ENCODE peak calls at places on chromosomes 7 and 10, in six cellular contexts. One of them, this sample, is unnamed.

GRCh38 chr10:38143587-38143986 is 49.5 kb downstream of the ZNF37A start:
- DNase-seq in lung: no peak
- DNase-seq in cardiac muscle cell: no peak
- DNase-seq in uterus: no peak
- DNase-seq in psoas muscle: no peak
- DNase-seq in GM06990: no peak
- DNase-seq in this sample: no peak

GRCh38 chr10:53331460-53331859 is 558.9 kb upstream of the MBL2 start:
- DNase-seq in lung: no peak
- DNase-seq in cardiac muscle cell: no peak
- DNase-seq in uterus: no peak
- DNase-seq in psoas muscle: no peak
- DNase-seq in GM06990: no peak
- DNase-seq in this sample: no peak

GRCh38 chr7:134804351-134804750 is 24.9 kb downstream of the CALD1 start:
- DNase-seq in lung: no peak
- DNase-seq in cardiac muscle cell: peak
- DNase-seq in uterus: no peak
- DNase-seq in psoas muscle: no peak
- DNase-seq in GM06990: no peak
- DNase-seq in this sample: no peak

GRCh38 chr7:129553861-129554530 is 51.7 kb downstream of the SMKR1 start:
- DNase-seq in lung: no peak
- DNase-seq in cardiac muscle cell: no peak
- DNase-seq in uterus: no peak
- DNase-seq in psoas muscle: no peak
- DNase-seq in GM06990: no peak
- DNase-seq in this sample: no peak

GRCh38 chr10:126783806-126784205 is 113.3 kb upstream of the C10orf90 start:
- DNase-seq in lung: no peak
- DNase-seq in cardiac muscle cell: no peak
- DNase-seq in uterus: no peak
- DNase-seq in psoas muscle: no peak
- DNase-seq in GM06990: no peak
- DNase-seq in this sample: no peak

GRCh38 chr7:34438436-34438835 is 219.6 kb upstream of the NPSR1 start:
- DNase-seq in lung: no peak
- DNase-seq in cardiac muscle cell: no peak
- DNase-seq in uterus: no peak
- DNase-seq in psoas muscle: no peak
- DNase-seq in GM06990: no peak
- DNase-seq in this sample: no peak

GRCh38 chr7:91543646-91544045 is 279.4 kb downstream of the FZD1 start:
- DNase-seq in lung: no peak
- DNase-seq in cardiac muscle cell: no peak
- DNase-seq in uterus: no peak
- DNase-seq in psoas muscle: no peak
- DNase-seq in GM06990: no peak
- DNase-seq in this sample: no peak

GRCh38 chr7:140937702-140938283 is 13.1 kb upstream of the BRAF start:
- DNase-seq in lung: no peak
- DNase-seq in cardiac muscle cell: no peak
- DNase-seq in uterus: no peak
- DNase-seq in psoas muscle: no peak
- DNase-seq in GM06990: no peak
- DNase-seq in this sample: no peak

GRCh38 chr7:28908775-28909174 is 49.4 kb downstream of the TRIL start:
- DNase-seq in lung: no peak
- DNase-seq in cardiac muscle cell: no peak
- DNase-seq in uterus: no peak
- DNase-seq in psoas muscle: no peak
- DNase-seq in GM06990: no peak
- DNase-seq in this sample: no peak

GRCh38 chr10:35042783-35043182 is 47.4 kb downstream of the CUL2 start:
- DNase-seq in lung: no peak
- DNase-seq in cardiac muscle cell: no peak
- DNase-seq in uterus: no peak
- DNase-seq in psoas muscle: no peak
- DNase-seq in GM06990: no peak
- DNase-seq in this sample: no peak

GRCh38 chr10:52019656-52020055 is 294.4 kb upstream of the DKK1 start:
- DNase-seq in lung: no peak
- DNase-seq in cardiac muscle cell: no peak
- DNase-seq in uterus: no peak
- DNase-seq in psoas muscle: no peak
- DNase-seq in GM06990: no peak
- DNase-seq in this sample: no peak

GRCh38 chr10:53624722-53625121 is 852.1 kb upstream of the MBL2 start:
- DNase-seq in lung: no peak
- DNase-seq in cardiac muscle cell: no peak
- DNase-seq in uterus: no peak
- DNase-seq in psoas muscle: no peak
- DNase-seq in GM06990: no peak
- DNase-seq in this sample: no peak

GRCh38 chr10:114388275-114388674 is 16.0 kb downstream of the AFAP1L2 start:
- DNase-seq in lung: no peak
- DNase-seq in cardiac muscle cell: no peak
- DNase-seq in uterus: no peak
- DNase-seq in psoas muscle: no peak
- DNase-seq in GM06990: peak
- DNase-seq in this sample: no peak

GRCh38 chr7:75993689-75994387 is 557 bp downstream of the TMEM120A start:
- DNase-seq in lung: peak
- DNase-seq in cardiac muscle cell: peak
- DNase-seq in uterus: peak
- DNase-seq in psoas muscle: peak
- DNase-seq in GM06990: no peak
- DNase-seq in this sample: peak

GRCh38 chr10:12711344-12711708 is 290.2 kb downstream of the CCDC3 start:
- DNase-seq in lung: no peak
- DNase-seq in cardiac muscle cell: no peak
- DNase-seq in uterus: no peak
- DNase-seq in psoas muscle: no peak
- DNase-seq in GM06990: no peak
- DNase-seq in this sample: no peak

GRCh38 chr7:41579961-41580935 is 122.6 kb downstream of the INHBA start:
- DNase-seq in lung: no peak
- DNase-seq in cardiac muscle cell: peak
- DNase-seq in uterus: no peak
- DNase-seq in psoas muscle: no peak
- DNase-seq in GM06990: no peak
- DNase-seq in this sample: no peak

GRCh38 chr7:30679664-30680063 is 2.6 kb downstream of the CRHR2 start:
- DNase-seq in lung: no peak
- DNase-seq in cardiac muscle cell: no peak
- DNase-seq in uterus: no peak
- DNase-seq in psoas muscle: no peak
- DNase-seq in GM06990: no peak
- DNase-seq in this sample: no peak

GRCh38 chr7:47418910-47419309 is 163.0 kb downstream of the TNS3 start:
- DNase-seq in lung: no peak
- DNase-seq in cardiac muscle cell: no peak
- DNase-seq in uterus: no peak
- DNase-seq in psoas muscle: no peak
- DNase-seq in GM06990: no peak
- DNase-seq in this sample: no peak

GRCh38 chr10:123367181-123367580 is 213.0 kb downstream of the BUB3 start:
- DNase-seq in lung: no peak
- DNase-seq in cardiac muscle cell: no peak
- DNase-seq in uterus: no peak
- DNase-seq in psoas muscle: no peak
- DNase-seq in GM06990: no peak
- DNase-seq in this sample: no peak

GRCh38 chr7:92306153-92306552 is 60.4 kb downstream of the ANKIB1 start:
- DNase-seq in lung: no peak
- DNase-seq in cardiac muscle cell: no peak
- DNase-seq in uterus: no peak
- DNase-seq in psoas muscle: no peak
- DNase-seq in GM06990: no peak
- DNase-seq in this sample: no peak

GRCh38 chr10:116216676-116217075 is 56.3 kb downstream of the GFRA1 start:
- DNase-seq in lung: no peak
- DNase-seq in cardiac muscle cell: no peak
- DNase-seq in uterus: no peak
- DNase-seq in psoas muscle: no peak
- DNase-seq in GM06990: no peak
- DNase-seq in this sample: no peak

GRCh38 chr7:100887955-100888481 is 1.5 kb downstream of the UFSP1 start:
- DNase-seq in lung: no peak
- DNase-seq in cardiac muscle cell: no peak
- DNase-seq in uterus: no peak
- DNase-seq in psoas muscle: no peak
- DNase-seq in GM06990: no peak
- DNase-seq in this sample: no peak

GRCh38 chr10:109784236-109784635 is 139.1 kb downstream of the XPNPEP1 start:
- DNase-seq in lung: no peak
- DNase-seq in cardiac muscle cell: peak
- DNase-seq in uterus: no peak
- DNase-seq in psoas muscle: no peak
- DNase-seq in GM06990: no peak
- DNase-seq in this sample: no peak

GRCh38 chr7:6142871-6143380 is 111.8 kb downstream of the ANKRD61 start:
- DNase-seq in lung: no peak
- DNase-seq in cardiac muscle cell: no peak
- DNase-seq in uterus: no peak
- DNase-seq in psoas muscle: no peak
- DNase-seq in GM06990: no peak
- DNase-seq in this sample: no peak

GRCh38 chr10:52747680-52748079 is 24.9 kb downstream of the MBL2 start:
- DNase-seq in lung: no peak
- DNase-seq in cardiac muscle cell: no peak
- DNase-seq in uterus: no peak
- DNase-seq in psoas muscle: no peak
- DNase-seq in GM06990: no peak
- DNase-seq in this sample: no peak

GRCh38 chr7:111392294-111392693 is 170.0 kb downstream of the IMMP2L start:
- DNase-seq in lung: no peak
- DNase-seq in cardiac muscle cell: peak
- DNase-seq in uterus: no peak
- DNase-seq in psoas muscle: no peak
- DNase-seq in GM06990: no peak
- DNase-seq in this sample: no peak

GRCh38 chr7:99707096-99707495 is 27.3 kb upstream of the CYP3A5 start:
- DNase-seq in lung: no peak
- DNase-seq in cardiac muscle cell: peak
- DNase-seq in uterus: no peak
- DNase-seq in psoas muscle: no peak
- DNase-seq in GM06990: no peak
- DNase-seq in this sample: no peak

GRCh38 chr7:18693401-18693800 is 197.9 kb downstream of the HDAC9 start:
- DNase-seq in lung: no peak
- DNase-seq in cardiac muscle cell: peak
- DNase-seq in uterus: peak
- DNase-seq in psoas muscle: no peak
- DNase-seq in GM06990: no peak
- DNase-seq in this sample: no peak
- TF ChIP-seq CTCF in lung: no peak
- TF ChIP-seq CTCF in cardiac muscle cell: peak
- TF ChIP-seq CTCF in uterus: peak
- TF ChIP-seq CTCF in psoas muscle: peak
- TF ChIP-seq CTCF in GM06990: peak
- TF ChIP-seq CTCF in this sample: peak

GRCh38 chr7:4561775-4562174 is 120.3 kb upstream of the FOXK1 start:
- DNase-seq in lung: no peak
- DNase-seq in cardiac muscle cell: no peak
- DNase-seq in uterus: no peak
- DNase-seq in psoas muscle: no peak
- DNase-seq in GM06990: no peak
- DNase-seq in this sample: no peak
- TF ChIP-seq CTCF in lung: no peak
- TF ChIP-seq CTCF in cardiac muscle cell: no peak
- TF ChIP-seq CTCF in uterus: no peak
- TF ChIP-seq CTCF in psoas muscle: no peak
- TF ChIP-seq CTCF in GM06990: no peak
- TF ChIP-seq CTCF in this sample: no peak

DNA sequence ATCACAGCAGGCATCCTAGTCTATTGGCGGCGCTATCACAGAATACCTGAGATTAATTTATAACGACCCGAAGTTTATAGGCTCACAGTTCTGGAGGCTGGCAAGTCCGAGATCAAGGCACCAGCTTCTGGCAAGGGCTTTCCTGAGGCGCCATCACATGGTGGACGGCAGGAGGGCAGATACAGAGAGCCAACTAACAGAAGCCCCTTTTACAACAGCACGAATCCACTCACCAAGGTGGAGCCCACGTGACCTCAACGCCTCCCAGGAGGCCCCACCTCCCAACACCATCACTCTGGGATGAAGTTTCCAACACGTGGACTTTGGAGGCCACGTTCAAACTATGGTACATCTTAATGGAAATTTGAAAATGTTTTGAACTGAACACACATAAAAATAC is 255.3 kb downstream of the ELFN1 start:
- DNase-seq in lung: no peak
- DNase-seq in cardiac muscle cell: no peak
- DNase-seq in uterus: no peak
- DNase-seq in psoas muscle: peak
- DNase-seq in GM06990: no peak
- DNase-seq in this sample: no peak
- TF ChIP-seq CTCF in lung: no peak
- TF ChIP-seq CTCF in cardiac muscle cell: peak
- TF ChIP-seq CTCF in uterus: no peak
- TF ChIP-seq CTCF in psoas muscle: no peak
- TF ChIP-seq CTCF in GM06990: no peak
- TF ChIP-seq CTCF in this sample: no peak

GRCh38 chr7:120617239-120617638 is 240.7 kb downstream of the TSPAN12 start:
- DNase-seq in lung: no peak
- DNase-seq in cardiac muscle cell: no peak
- DNase-seq in uterus: no peak
- DNase-seq in psoas muscle: no peak
- DNase-seq in GM06990: no peak
- DNase-seq in this sample: no peak
- TF ChIP-seq CTCF in lung: no peak
- TF ChIP-seq CTCF in cardiac muscle cell: no peak
- TF ChIP-seq CTCF in uterus: no peak
- TF ChIP-seq CTCF in psoas muscle: no peak
- TF ChIP-seq CTCF in GM06990: no peak
- TF ChIP-seq CTCF in this sample: no peak

GRCh38 chr10:119481781-119482426 is 60.6 kb downstream of the RGS10 start:
- DNase-seq in lung: no peak
- DNase-seq in cardiac muscle cell: no peak
- DNase-seq in uterus: no peak
- DNase-seq in psoas muscle: no peak
- DNase-seq in GM06990: no peak
- DNase-seq in this sample: no peak

GRCh38 chr10:119479532-119479931 is 63.0 kb downstream of the RGS10 start:
- DNase-seq in lung: no peak
- DNase-seq in cardiac muscle cell: no peak
- DNase-seq in uterus: no peak
- DNase-seq in psoas muscle: no peak
- DNase-seq in GM06990: no peak
- DNase-seq in this sample: no peak

GRCh38 chr10:119483001-119483400 is 59.5 kb downstream of the RGS10 start:
- DNase-seq in lung: no peak
- DNase-seq in cardiac muscle cell: no peak
- DNase-seq in uterus: no peak
- DNase-seq in psoas muscle: no peak
- DNase-seq in GM06990: no peak
- DNase-seq in this sample: no peak

GRCh38 chr10:119480667-119481066 is 61.9 kb downstream of the RGS10 start:
- DNase-seq in lung: no peak
- DNase-seq in cardiac muscle cell: peak
- DNase-seq in uterus: no peak
- DNase-seq in psoas muscle: no peak
- DNase-seq in GM06990: no peak
- DNase-seq in this sample: no peak

GRCh38 chr10:119483839-119484238 is 58.7 kb downstream of the RGS10 start:
- DNase-seq in lung: no peak
- DNase-seq in cardiac muscle cell: no peak
- DNase-seq in uterus: no peak
- DNase-seq in psoas muscle: no peak
- DNase-seq in GM06990: no peak
- DNase-seq in this sample: no peak
- TF ChIP-seq CTCF in lung: no peak
- TF ChIP-seq CTCF in cardiac muscle cell: no peak
- TF ChIP-seq CTCF in uterus: no peak
- TF ChIP-seq CTCF in psoas muscle: no peak
- TF ChIP-seq CTCF in GM06990: no peak
- TF ChIP-seq CTCF in this sample: no peak